ENCODE peak calls at places on chromosomes 11 and 22, in six cellular contexts. One of them, this sample, is unnamed.

GRCh38 chr11:11027271-11027670 is 169.4 kb upstream of the ZBED5 start:
- DNase-seq in cardiac fibroblast: peak; percentile 86
- DNase-seq in NB4: no peak
- DNase-seq in heart left ventricle: no peak
- DNase-seq in GM06990: no peak
- DNase-seq in HFF-Myc: no peak
- DNase-seq in this sample: no peak

GRCh38 chr11:40647290-40647689 is 812.2 kb downstream of the LRRC4C start:
- DNase-seq in cardiac fibroblast: no peak
- DNase-seq in NB4: no peak
- DNase-seq in heart left ventricle: no peak
- DNase-seq in GM06990: no peak
- DNase-seq in HFF-Myc: no peak
- DNase-seq in this sample: no peak

GRCh38 chr11:94968334-94968958 is 4.9 kb downstream of the CWC15 start:
- DNase-seq in cardiac fibroblast: peak; percentile 77
- DNase-seq in NB4: peak; percentile 45
- DNase-seq in heart left ventricle: no peak
- DNase-seq in GM06990: no peak
- DNase-seq in HFF-Myc: no peak
- DNase-seq in this sample: no peak

GRCh38 chr11:79028214-79028613 is 412.6 kb downstream of the TENM4 start:
- DNase-seq in cardiac fibroblast: no peak
- DNase-seq in NB4: peak; percentile 26
- DNase-seq in heart left ventricle: no peak
- DNase-seq in GM06990: no peak
- DNase-seq in HFF-Myc: no peak
- DNase-seq in this sample: no peak

GRCh38 chr11:86152006-86152862 is 83.3 kb upstream of the PICALM start:
- DNase-seq in cardiac fibroblast: peak; percentile 67
- DNase-seq in NB4: no peak
- DNase-seq in heart left ventricle: no peak
- DNase-seq in GM06990: no peak
- DNase-seq in HFF-Myc: no peak
- DNase-seq in this sample: no peak

GRCh38 chr22:19178065-19178658 is 374 bp downstream of the SLC25A1 start:
- DNase-seq in cardiac fibroblast: peak; percentile 36
- DNase-seq in NB4: peak; percentile 66
- DNase-seq in heart left ventricle: peak; percentile 56
- DNase-seq in GM06990: peak; percentile 70
- DNase-seq in HFF-Myc: no peak
- DNase-seq in this sample: peak; percentile 74

GRCh38 chr11:45098929-45099328 is 47.5 kb upstream of the PRDM11 start:
- DNase-seq in cardiac fibroblast: no peak
- DNase-seq in NB4: no peak
- DNase-seq in heart left ventricle: no peak
- DNase-seq in GM06990: no peak
- DNase-seq in HFF-Myc: no peak
- DNase-seq in this sample: no peak

GRCh38 chr11:34501500-34501899 is 12.1 kb downstream of the ELF5 start:
- DNase-seq in cardiac fibroblast: peak; percentile 82
- DNase-seq in NB4: peak; percentile 64
- DNase-seq in heart left ventricle: no peak
- DNase-seq in GM06990: no peak
- DNase-seq in HFF-Myc: no peak
- DNase-seq in this sample: no peak

GRCh38 chr22:38930512-38930911 is 26.9 kb upstream of the APOBEC3A start:
- DNase-seq in cardiac fibroblast: no peak
- DNase-seq in NB4: no peak
- DNase-seq in heart left ventricle: no peak
- DNase-seq in GM06990: no peak
- DNase-seq in HFF-Myc: no peak
- DNase-seq in this sample: no peak

GRCh38 chr11:92929168-92930053 is 40.0 kb upstream of the MTNR1B start:
- DNase-seq in cardiac fibroblast: peak; percentile 11
- DNase-seq in NB4: no peak
- DNase-seq in heart left ventricle: no peak
- DNase-seq in GM06990: no peak
- DNase-seq in HFF-Myc: no peak
- DNase-seq in this sample: no peak

GRCh38 chr11:128588086-128588485 is 728 bp upstream of the ETS1 start:
- DNase-seq in cardiac fibroblast: no peak
- DNase-seq in NB4: no peak
- DNase-seq in heart left ventricle: no peak
- DNase-seq in GM06990: no peak
- DNase-seq in HFF-Myc: no peak
- DNase-seq in this sample: no peak

GRCh38 chr22:30887861-30888260 is 80.7 kb downstream of the MORC2 start:
- DNase-seq in cardiac fibroblast: no peak
- DNase-seq in NB4: no peak
- DNase-seq in heart left ventricle: peak; percentile 3
- DNase-seq in GM06990: no peak
- DNase-seq in HFF-Myc: no peak
- DNase-seq in this sample: no peak

GRCh38 chr22:45246060-45246985 is 5.6 kb upstream of the KIAA0930 start:
- DNase-seq in cardiac fibroblast: peak; percentile 91
- DNase-seq in NB4: no peak
- DNase-seq in heart left ventricle: no peak
- DNase-seq in GM06990: no peak
- DNase-seq in HFF-Myc: peak; percentile 97
- DNase-seq in this sample: no peak

GRCh38 chr11:47858169-47858543 is 10.0 kb upstream of the NUP160 start:
- DNase-seq in cardiac fibroblast: peak; percentile 64
- DNase-seq in NB4: no peak
- DNase-seq in heart left ventricle: no peak
- DNase-seq in GM06990: no peak
- DNase-seq in HFF-Myc: peak; percentile 60
- DNase-seq in this sample: no peak

GRCh38 chr11:73784080-73784634 is 3.5 kb upstream of the MRPL48 start:
- DNase-seq in cardiac fibroblast: no peak
- DNase-seq in NB4: no peak
- DNase-seq in heart left ventricle: no peak
- DNase-seq in GM06990: no peak
- DNase-seq in HFF-Myc: no peak
- DNase-seq in this sample: no peak

GRCh38 chr22:46800102-46800857 is 37.8 kb downstream of the TBC1D22A start:
- DNase-seq in cardiac fibroblast: no peak
- DNase-seq in NB4: no peak
- DNase-seq in heart left ventricle: no peak
- DNase-seq in GM06990: no peak
- DNase-seq in HFF-Myc: no peak
- DNase-seq in this sample: no peak

GRCh38 chr11:5605849-5606248 is 9.4 kb downstream of the TRIM6 start:
- DNase-seq in cardiac fibroblast: peak; percentile 92
- DNase-seq in NB4: no peak
- DNase-seq in heart left ventricle: no peak
- DNase-seq in GM06990: no peak
- DNase-seq in HFF-Myc: no peak
- DNase-seq in this sample: no peak

GRCh38 chr11:83691387-83692088 is 405.4 kb upstream of the CCDC90B start:
- DNase-seq in cardiac fibroblast: peak; percentile 5
- DNase-seq in NB4: no peak
- DNase-seq in heart left ventricle: peak; percentile 44
- DNase-seq in GM06990: no peak
- DNase-seq in HFF-Myc: no peak
- DNase-seq in this sample: no peak

GRCh38 chr22:27670701-27671412 is 130.7 kb downstream of the MN1 start:
- DNase-seq in cardiac fibroblast: no peak
- DNase-seq in NB4: peak; percentile 91
- DNase-seq in heart left ventricle: peak; percentile 85
- DNase-seq in GM06990: no peak
- DNase-seq in HFF-Myc: no peak
- DNase-seq in this sample: no peak

GRCh38 chr11:32838505-32839274 is 9.0 kb downstream of the PRRG4 start:
- DNase-seq in cardiac fibroblast: peak; percentile 29
- DNase-seq in NB4: peak; percentile 22
- DNase-seq in heart left ventricle: no peak
- DNase-seq in GM06990: no peak
- DNase-seq in HFF-Myc: no peak
- DNase-seq in this sample: no peak

GRCh38 chr11:44600261-44600660 is 34.8 kb downstream of the CD82 start:
- DNase-seq in cardiac fibroblast: no peak
- DNase-seq in NB4: no peak
- DNase-seq in heart left ventricle: no peak
- DNase-seq in GM06990: no peak
- DNase-seq in HFF-Myc: no peak
- DNase-seq in this sample: no peak

GRCh38 chr22:48919187-48919590 is 908.5 kb downstream of the BRD1 start:
- DNase-seq in cardiac fibroblast: no peak
- DNase-seq in NB4: no peak
- DNase-seq in heart left ventricle: no peak
- DNase-seq in GM06990: no peak
- DNase-seq in HFF-Myc: no peak
- DNase-seq in this sample: no peak

GRCh38 chr22:48920776-48921241 is 906.9 kb downstream of the BRD1 start:
- DNase-seq in cardiac fibroblast: no peak
- DNase-seq in NB4: no peak
- DNase-seq in heart left ventricle: no peak
- DNase-seq in GM06990: no peak
- DNase-seq in HFF-Myc: no peak
- DNase-seq in this sample: no peak

GRCh38 chr22:48919851-48920589 is 907.7 kb downstream of the BRD1 start:
- DNase-seq in cardiac fibroblast: no peak
- DNase-seq in NB4: no peak
- DNase-seq in heart left ventricle: no peak
- DNase-seq in GM06990: no peak
- DNase-seq in HFF-Myc: no peak
- DNase-seq in this sample: no peak

GRCh38 chr22:48921411-48921903 is 906.2 kb downstream of the BRD1 start:
- DNase-seq in cardiac fibroblast: no peak
- DNase-seq in NB4: no peak
- DNase-seq in heart left ventricle: no peak
- DNase-seq in GM06990: no peak
- DNase-seq in HFF-Myc: no peak
- DNase-seq in this sample: no peak

GRCh38 chr22:48918585-48919186 is 909.0 kb downstream of the BRD1 start:
- DNase-seq in cardiac fibroblast: no peak
- DNase-seq in NB4: no peak
- DNase-seq in heart left ventricle: no peak
- DNase-seq in GM06990: no peak
- DNase-seq in HFF-Myc: no peak
- DNase-seq in this sample: no peak
- TF ChIP-seq CTCF in cardiac fibroblast: no peak
- TF ChIP-seq CTCF in NB4: no peak
- TF ChIP-seq CTCF in heart left ventricle: no peak
- TF ChIP-seq CTCF in GM06990: no peak
- TF ChIP-seq CTCF in HFF-Myc: no peak
- TF ChIP-seq CTCF in this sample: no peak

GRCh38 chr11:76825726-76826396 is 34.9 kb upstream of the ACER3 start:
- DNase-seq in cardiac fibroblast: no peak
- DNase-seq in NB4: no peak
- DNase-seq in heart left ventricle: no peak
- DNase-seq in GM06990: no peak
- DNase-seq in HFF-Myc: no peak
- DNase-seq in this sample: no peak

GRCh38 chr11:76823481-76824028 is 37.2 kb upstream of the ACER3 start:
- DNase-seq in cardiac fibroblast: peak; percentile 89
- DNase-seq in NB4: peak; percentile 40
- DNase-seq in heart left ventricle: peak; percentile 67
- DNase-seq in GM06990: no peak
- DNase-seq in HFF-Myc: peak; percentile 61
- DNase-seq in this sample: no peak

GRCh38 chr11:76822406-76822805 is 38.3 kb upstream of the ACER3 start:
- DNase-seq in cardiac fibroblast: no peak
- DNase-seq in NB4: no peak
- DNase-seq in heart left ventricle: no peak
- DNase-seq in GM06990: no peak
- DNase-seq in HFF-Myc: no peak
- DNase-seq in this sample: no peak

GRCh38 chr11:76824980-76825725 is 35.6 kb upstream of the ACER3 start:
- DNase-seq in cardiac fibroblast: peak; percentile 48
- DNase-seq in NB4: no peak
- DNase-seq in heart left ventricle: no peak
- DNase-seq in GM06990: no peak
- DNase-seq in HFF-Myc: no peak
- DNase-seq in this sample: no peak

GRCh38 chr11:76824083-76824939 is 36.4 kb upstream of the ACER3 start:
- DNase-seq in cardiac fibroblast: peak; percentile 60
- DNase-seq in NB4: no peak
- DNase-seq in heart left ventricle: peak; percentile 38
- DNase-seq in GM06990: no peak
- DNase-seq in HFF-Myc: peak; percentile 25
- DNase-seq in this sample: no peak
- TF ChIP-seq CTCF in cardiac fibroblast: no peak
- TF ChIP-seq CTCF in NB4: no peak
- TF ChIP-seq CTCF in heart left ventricle: no peak
- TF ChIP-seq CTCF in GM06990: no peak
- TF ChIP-seq CTCF in HFF-Myc: no peak
- TF ChIP-seq CTCF in this sample: no peak

DNA sequence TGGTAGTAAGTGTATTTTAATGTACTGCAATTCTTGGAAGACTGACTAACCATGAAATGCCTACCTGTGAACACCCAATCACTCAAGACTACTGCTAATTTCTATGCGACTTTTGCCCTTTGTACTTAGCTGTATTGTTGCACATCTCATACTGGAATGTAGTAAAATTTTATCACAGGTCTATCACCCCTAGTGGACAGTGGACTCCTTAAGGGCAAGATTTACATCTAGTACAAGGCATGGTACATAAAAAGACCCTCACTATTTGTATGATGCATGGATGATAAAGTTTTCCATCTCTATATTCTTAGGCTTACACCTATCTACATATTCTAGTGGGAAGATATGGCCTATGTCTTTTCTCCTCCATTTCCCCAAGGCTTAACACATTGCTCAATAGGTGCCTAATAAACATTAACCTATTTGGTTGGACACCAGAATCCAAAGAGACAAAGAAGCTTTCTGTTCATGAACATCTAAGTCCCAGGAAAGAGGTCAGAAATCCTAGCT is 26.1 kb downstream of the SERGEF start:
- DNase-seq in cardiac fibroblast: no peak
- DNase-seq in NB4: no peak
- DNase-seq in heart left ventricle: no peak
- DNase-seq in GM06990: no peak
- DNase-seq in HFF-Myc: no peak
- DNase-seq in this sample: no peak
- TF ChIP-seq CTCF in cardiac fibroblast: no peak
- TF ChIP-seq CTCF in NB4: no peak
- TF ChIP-seq CTCF in heart left ventricle: no peak
- TF ChIP-seq CTCF in GM06990: no peak
- TF ChIP-seq CTCF in HFF-Myc: no peak
- TF ChIP-seq CTCF in this sample: no peak

GRCh38 chr11:124122123-124122522 is 6.9 kb downstream of the VWA5A start:
- DNase-seq in cardiac fibroblast: no peak
- DNase-seq in NB4: no peak
- DNase-seq in heart left ventricle: no peak
- DNase-seq in GM06990: no peak
- DNase-seq in HFF-Myc: no peak
- DNase-seq in this sample: no peak

GRCh38 chr11:124119103-124119502 is 3.9 kb downstream of the VWA5A start:
- DNase-seq in cardiac fibroblast: no peak
- DNase-seq in NB4: no peak
- DNase-seq in heart left ventricle: no peak
- DNase-seq in GM06990: no peak
- DNase-seq in HFF-Myc: no peak
- DNase-seq in this sample: no peak

DNA sequence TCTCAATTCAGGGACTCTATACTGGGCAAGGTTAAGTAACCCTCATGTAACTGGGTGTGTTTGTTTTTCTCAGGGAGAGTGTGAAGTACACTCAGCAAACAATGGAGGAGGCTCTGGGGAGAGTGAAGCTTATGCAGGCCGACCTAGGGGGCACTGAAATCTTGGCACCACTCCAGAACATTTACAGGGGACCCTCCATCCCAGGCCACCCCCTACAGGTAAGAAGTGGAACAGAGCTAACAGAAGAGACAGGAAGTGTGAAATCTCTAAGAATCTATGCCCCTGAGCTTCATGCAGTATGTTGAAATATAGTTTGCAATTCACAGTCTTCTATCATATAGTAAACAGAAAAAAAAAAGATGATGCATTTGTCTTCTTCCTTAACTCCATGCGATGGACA is 8.3 kb downstream of the VWA5A start:
- DNase-seq in cardiac fibroblast: no peak
- DNase-seq in NB4: peak; percentile 8
- DNase-seq in heart left ventricle: no peak
- DNase-seq in GM06990: no peak
- DNase-seq in HFF-Myc: no peak
- DNase-seq in this sample: no peak
- TF ChIP-seq CTCF in cardiac fibroblast: no peak
- TF ChIP-seq CTCF in NB4: peak; percentile 23
- TF ChIP-seq CTCF in heart left ventricle: no peak
- TF ChIP-seq CTCF in GM06990: peak; percentile 22
- TF ChIP-seq CTCF in HFF-Myc: peak; percentile 10
- TF ChIP-seq CTCF in this sample: no peak